ENCODE peak calls at places on chromosomes 16 and 17, in six cellular contexts. B, X, P, C, F and Q are unnamed samples.

GRCh38 chr16:86379505-86379846 is 130.9 kb upstream of the FOXF1 start:
- DNase-seq in B (no peak), X (no peak), P (no peak), C (no peak), F (no peak), Q (no peak)

GRCh38 chr17:81183316-81183715 is 17.3 kb upstream of the AATK start:
- DNase-seq in B (no peak), X (no peak), P (no peak), C (no peak), F (no peak), Q (no peak)

GRCh38 chr17:40415390-40415789 is 2.3 kb downstream of the TOP2A start:
- DNase-seq in B (no peak), X (no peak), P (no peak), C (no peak), F (peak), Q (no peak)

GRCh38 chr17:28503420-28503819 is 2.7 kb upstream of the FOXN1 start:
- DNase-seq in B (no peak), X (no peak), P (no peak), C (no peak), F (no peak), Q (no peak)

GRCh38 chr17:80889897-80890550 is 101.6 kb upstream of the CHMP6 start:
- DNase-seq in B (no peak), X (no peak), P (no peak), C (no peak), F (no peak), Q (no peak)

GRCh38 chr16:4700380-4700996 is 7.1 kb downstream of the NUDT16L1 start:
- DNase-seq in B (no peak), X (no peak), P (no peak), C (no peak), F (no peak), Q (no peak)

GRCh38 chr16:50684823-50685455 is 3.8 kb upstream of the SNX20 start:
- DNase-seq in B (no peak), X (no peak), P (no peak), C (no peak), F (no peak), Q (no peak)

GRCh38 chr16:46895399-46896313 is 11.5 kb downstream of the GPT2 start:
- DNase-seq in B (no peak), X (peak), P (no peak), C (no peak), F (no peak), Q (no peak)

GRCh38 chr16:81737885-81738536 is 41.1 kb upstream of the PLCG2 start:
- DNase-seq in B (peak), X (peak), P (peak), C (peak), F (peak), Q (peak)

GRCh38 chr16:30778549-30779244 is 8.3 kb downstream of the ZNF629 start:
- DNase-seq in B (no peak), X (peak), P (no peak), C (no peak), F (peak), Q (no peak)

GRCh38 chr17:61235821-61236197 is 163.8 kb upstream of the TBX2 start:
- DNase-seq in B (no peak), X (no peak), P (no peak), C (no peak), F (peak), Q (no peak)

GRCh38 chr17:78381601-78382168 is 3.2 kb downstream of the PGS1 start:
- DNase-seq in B (no peak), X (peak), P (no peak), C (no peak), F (no peak), Q (no peak)

GRCh38 chr16:30753596-30753995 is 5.4 kb downstream of the PHKG2 start:
- DNase-seq in B (no peak), X (no peak), P (no peak), C (no peak), F (no peak), Q (no peak)

GRCh38 chr16:30084816-30085159 is 6.9 kb downstream of the TBX6 start:
- DNase-seq in B (no peak), X (no peak), P (no peak), C (peak), F (no peak), Q (no peak)

GRCh38 chr16:20175358-20175757 is 101.7 kb upstream of the GPR139 start:
- DNase-seq in B (no peak), X (no peak), P (no peak), C (no peak), F (no peak), Q (no peak)

GRCh38 chr17:78659546-78659945 is 82.3 kb upstream of the DNAH17 start:
- DNase-seq in B (no peak), X (no peak), P (no peak), C (no peak), F (no peak), Q (no peak)

GRCh38 chr17:32610943-32611342 is 124.2 kb downstream of the CDK5R1 start:
- DNase-seq in B (no peak), X (no peak), P (no peak), C (no peak), F (no peak), Q (no peak)

GRCh38 chr17:6711081-6711674 is 2.0 kb downstream of the SLC13A5 start:
- DNase-seq in B (no peak), X (peak), P (no peak), C (no peak), F (no peak), Q (no peak)

GRCh38 chr17:74785096-74785980 is 9.2 kb upstream of the NAT9 start:
- DNase-seq in B (no peak), X (no peak), P (no peak), C (no peak), F (no peak), Q (no peak)

GRCh38 chr17:59899099-59899498 is 6.2 kb downstream of the RPS6KB1 start:
- DNase-seq in B (no peak), X (no peak), P (no peak), C (no peak), F (no peak), Q (no peak)

GRCh38 chr17:35981908-35982330 is 622 bp upstream of the CCL16 start:
- DNase-seq in B (no peak), X (no peak), P (no peak), C (no peak), F (no peak), Q (peak)

GRCh38 chr16:53841884-53842283 is 137.9 kb downstream of the FTO start:
- DNase-seq in B (no peak), X (no peak), P (no peak), C (no peak), F (no peak), Q (no peak)

GRCh38 chr16:30488764-30489595 is 16.4 kb downstream of the ITGAL start:
- DNase-seq in B (no peak), X (no peak), P (no peak), C (no peak), F (no peak), Q (no peak)

GRCh38 chr16:53576228-53576627 is 73.2 kb upstream of the AKTIP start:
- DNase-seq in B (no peak), X (no peak), P (no peak), C (no peak), F (no peak), Q (no peak)

GRCh38 chr17:68861602-68862001 is 93.6 kb downstream of the ABCA8 start:
- DNase-seq in B (no peak), X (peak), P (no peak), C (no peak), F (no peak), Q (no peak)

GRCh38 chr16:31427441-31428276 is 501 bp downstream of the COX6A2 start:
- DNase-seq in B (no peak), X (peak), P (no peak), C (no peak), F (no peak), Q (peak)

GRCh38 chr16:2149630-2150417 is 1.4 kb downstream of the RAB26 start:
- DNase-seq in B (no peak), X (no peak), P (peak), C (no peak), F (no peak), Q (no peak)

GRCh38 chr17:9982159-9982558 is 77.1 kb upstream of the RCVRN start:
- DNase-seq in B (peak), X (no peak), P (peak), C (no peak), F (no peak), Q (no peak)

GRCh38 chr16:88642881-88643545 is 4.6 kb downstream of the IL17C start:
- DNase-seq in B (no peak), X (no peak), P (no peak), C (no peak), F (no peak), Q (no peak)

GRCh38 chr17:10087333-10087732 is 111.1 kb downstream of the GAS7 start:
- DNase-seq in B (no peak), X (no peak), P (no peak), C (no peak), F (no peak), Q (no peak)

GRCh38 chr16:12086861-12087260 is 110.3 kb downstream of the SNX29 start:
- DNase-seq in B (no peak), X (no peak), P (no peak), C (no peak), F (no peak), Q (no peak)

GRCh38 chr17:351875-352420 is 659 bp downstream of the RPH3AL start:
- DNase-seq in B (no peak), X (no peak), P (no peak), C (no peak), F (no peak), Q (no peak)

GRCh38 chr17:1776857-1777256 is 15.0 kb downstream of the SERPINF1 start:
- DNase-seq in B (no peak), X (no peak), P (no peak), C (no peak), F (no peak), Q (no peak)
- TF ChIP-seq POLR2A in B (no peak), X (no peak), P (no peak), C (no peak), F (no peak), Q (no peak)

DNA sequence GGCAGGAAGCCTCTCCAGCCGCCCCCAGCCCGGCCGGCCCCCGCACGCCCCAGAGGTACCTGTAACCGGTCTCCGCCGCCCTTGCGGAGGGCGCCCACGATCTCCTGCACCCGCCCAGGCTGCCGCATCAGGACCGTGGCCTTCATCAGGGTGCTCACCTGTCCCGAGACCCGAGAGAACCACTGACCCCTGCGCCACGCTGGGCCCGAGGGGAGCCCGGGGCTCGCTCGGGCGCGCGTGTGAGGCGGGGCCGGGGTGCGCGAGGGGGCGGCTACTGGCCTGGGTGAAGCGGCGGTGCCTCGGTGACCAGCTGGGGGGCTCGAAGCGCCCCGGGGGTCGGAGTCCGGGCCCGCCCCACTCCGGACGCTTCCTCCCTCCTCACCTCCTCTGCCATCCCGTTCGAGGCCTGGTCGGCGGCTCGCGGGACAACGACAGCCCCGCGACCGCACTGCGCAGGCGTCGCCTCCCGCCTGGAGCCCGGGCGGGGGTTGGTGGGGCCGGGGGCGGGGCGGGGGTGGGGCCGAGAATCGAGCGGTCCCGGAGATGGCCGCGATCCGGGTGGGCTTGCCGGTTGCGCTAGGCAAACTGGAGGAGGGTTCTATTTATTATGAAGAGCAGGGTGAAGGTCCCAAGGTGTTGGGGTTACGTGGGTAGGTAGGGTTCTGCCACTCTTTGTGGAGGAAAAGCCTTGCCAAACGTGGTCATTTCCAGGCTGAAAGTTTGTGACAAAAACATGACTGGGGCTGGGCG is at the start of gene NT5C3B:
- DNase-seq in B (peak), X (peak), P (peak), C (peak), F (no peak), Q (peak)
- TF ChIP-seq POLR2A in B (peak), X (no peak), P (peak), C (no peak), F (no peak), Q (no peak)

GRCh38 chr16:28528463-28528867 is 10.3 kb downstream of the NUPR1 start:
- DNase-seq in B (no peak), X (peak), P (no peak), C (no peak), F (no peak), Q (no peak)

GRCh38 chr16:28529124-28529523 is 9.7 kb downstream of the NUPR1 start:
- DNase-seq in B (no peak), X (no peak), P (no peak), C (no peak), F (no peak), Q (no peak)

GRCh38 chr16:28532940-28533647 is 5.7 kb downstream of the NUPR1 start:
- DNase-seq in B (no peak), X (no peak), P (no peak), C (no peak), F (no peak), Q (no peak)

GRCh38 chr16:28534542-28535373 is 4.0 kb downstream of the NUPR1 start:
- DNase-seq in B (no peak), X (peak), P (no peak), C (peak), F (no peak), Q (no peak)

DNA sequence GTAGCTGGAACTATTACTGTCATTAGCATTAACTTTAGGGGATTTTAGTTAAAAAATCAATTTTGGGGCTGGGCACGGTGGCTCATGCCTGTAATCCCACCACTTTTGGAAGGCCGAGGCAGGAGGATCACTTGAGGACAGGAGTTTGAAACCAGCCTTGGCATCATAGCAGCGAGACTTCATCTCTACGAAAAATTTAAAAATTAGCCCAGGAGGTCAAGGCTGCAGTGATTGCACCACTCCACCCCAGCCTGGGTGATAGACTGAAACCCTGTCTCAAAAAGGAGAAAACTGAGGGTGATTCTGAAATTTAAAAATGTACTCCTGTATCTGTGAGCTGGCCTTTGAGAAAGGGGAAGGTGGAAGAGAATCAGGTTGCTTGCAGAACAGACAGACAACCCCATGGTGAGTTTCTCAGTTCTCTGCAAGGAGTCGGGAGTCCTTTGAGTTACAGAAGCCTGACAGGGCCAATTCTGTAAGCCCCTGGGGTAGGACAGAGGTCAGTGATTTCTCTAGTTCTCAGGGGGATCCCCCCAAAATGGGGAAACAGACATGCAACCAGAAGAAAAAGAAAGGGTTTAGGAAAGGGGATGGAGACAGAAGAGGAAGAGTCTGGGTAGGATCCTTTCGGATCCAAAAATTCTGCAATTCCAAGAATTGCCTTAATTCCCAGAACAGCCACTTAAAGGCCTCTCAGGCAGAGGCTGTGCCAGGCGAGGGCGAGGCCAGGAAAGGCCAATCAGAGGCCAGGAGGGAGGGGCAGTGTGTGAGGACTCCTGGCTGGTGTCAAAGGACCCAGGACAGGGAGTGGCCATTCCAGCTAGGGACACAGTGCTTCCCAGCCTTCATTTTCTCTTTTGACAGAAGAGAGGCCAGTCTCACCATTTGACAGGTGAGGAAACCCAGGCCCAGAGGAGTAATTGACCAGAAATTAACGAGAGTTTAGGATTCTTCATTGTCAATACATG is 6.7 kb downstream of the NUPR1 start:
- DNase-seq in B (peak), X (peak), P (no peak), C (peak), F (no peak), Q (peak)
- TF ChIP-seq POLR2A in B (no peak), X (no peak), P (no peak), C (no peak), F (no peak), Q (no peak)

DNA sequence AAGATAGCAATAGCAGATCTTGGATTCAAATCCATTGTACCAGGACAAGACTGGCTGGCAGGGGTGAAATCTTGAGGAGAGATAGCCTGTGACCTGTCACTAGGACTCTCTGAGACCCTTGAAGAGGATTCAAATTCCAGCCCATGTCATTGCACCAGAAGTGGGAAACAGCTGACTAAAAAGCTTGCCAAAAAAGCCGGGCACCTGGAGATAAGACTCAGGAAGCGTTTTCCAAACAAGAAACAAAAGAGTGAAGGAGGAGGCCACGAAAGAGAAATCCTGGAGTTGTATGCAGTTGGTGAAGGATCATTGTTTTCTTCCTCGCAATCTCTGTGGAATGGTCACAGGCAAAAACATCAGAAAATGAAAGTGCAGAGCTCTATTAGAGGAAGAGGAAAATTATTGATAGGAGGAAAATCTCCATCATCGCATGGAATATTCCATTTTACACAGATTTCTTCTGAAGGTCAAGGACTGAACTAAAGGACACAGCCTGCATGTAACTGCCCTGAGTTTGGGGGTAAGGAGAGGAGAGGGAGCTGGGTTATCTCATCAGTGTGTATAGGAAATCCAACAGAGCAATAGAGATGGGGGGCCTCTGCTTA is 9.0 kb upstream of the WSB1 start:
- DNase-seq in B (no peak), X (peak), P (no peak), C (no peak), F (no peak), Q (no peak)
- TF ChIP-seq POLR2A in B (no peak), X (no peak), P (no peak), C (no peak), F (no peak), Q (no peak)

DNA sequence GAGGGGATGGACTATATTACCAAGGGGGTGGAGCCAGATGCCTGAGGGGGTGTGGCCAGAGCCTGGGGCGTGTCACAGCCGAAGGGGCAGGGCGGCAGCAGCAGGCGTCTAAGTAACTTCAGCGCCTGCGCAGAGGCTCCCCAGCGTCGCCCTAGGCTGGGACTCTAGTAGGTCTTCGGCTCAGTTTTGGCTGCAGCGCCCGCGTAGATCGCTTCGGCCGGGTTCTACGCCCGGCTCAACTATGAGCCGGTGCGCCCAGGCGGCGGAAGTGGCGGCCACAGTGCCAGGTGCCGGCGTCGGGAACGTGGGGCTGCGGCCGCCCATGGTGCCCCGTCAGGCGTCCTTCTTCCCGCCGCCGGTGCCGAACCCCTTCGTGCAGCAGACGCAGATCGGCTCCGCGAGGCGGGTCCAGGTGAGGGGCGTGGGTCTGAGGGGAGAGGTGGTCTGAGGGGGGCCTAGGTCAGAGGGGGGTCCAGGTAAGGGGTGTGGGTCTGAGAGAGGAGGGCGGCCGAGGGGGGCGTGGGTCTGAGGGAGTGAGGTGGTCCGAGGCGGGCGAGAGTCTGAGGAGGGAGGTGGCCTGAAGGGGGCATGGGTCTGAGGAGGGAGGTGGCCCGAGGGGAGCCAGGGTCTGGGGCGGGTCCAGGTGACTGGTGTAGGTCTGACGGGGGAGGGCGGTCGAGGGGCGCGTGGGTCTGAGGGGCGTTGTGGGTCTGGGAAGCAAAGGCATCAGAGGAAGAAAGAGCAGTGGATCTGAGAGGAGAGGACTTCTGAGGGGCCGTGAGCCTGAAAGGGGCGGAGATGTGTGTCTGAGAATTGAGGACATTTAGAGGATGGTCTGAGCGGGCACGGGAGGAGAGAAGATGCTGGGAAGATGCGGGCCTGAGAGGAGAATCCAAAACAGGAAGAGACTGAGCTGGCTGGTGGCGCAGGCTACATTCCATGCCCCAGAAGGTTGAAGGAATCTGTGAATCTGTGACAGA is at the start of gene LPCAT2:
- DNase-seq in B (peak), X (peak), P (peak), C (peak), F (peak), Q (peak)
- TF ChIP-seq POLR2A in B (peak), X (peak), P (peak), C (peak), F (peak), Q (peak)